ENCODE peak calls at places on chromosomes 11 and 22, in eight cellular contexts. U is pancreas, G is epithelial cell of esophagus, A is tibial nerve, N is AG09309, B is AG10803, F is SK-N-SH, O is lower lobe of right lung. I is an unnamed sample.

GRCh38 chr11:63829823-63830489 is 9.0 kb upstream of the MARK2 start:
- DNase-seq in N (no peak), A (no peak), F (peak), O (no peak), B (no peak), U (no peak), G (no peak), I (peak)

GRCh38 chr11:133041928-133042890 is 490.1 kb downstream of the OPCML start:
- DNase-seq in U (no peak), A (no peak), N (no peak), B (no peak), F (no peak), O (no peak), G (no peak), I (no peak)

GRCh38 chr11:72432347-72433287 is 1.7 kb downstream of the CLPB start:
- DNase-seq in F (no peak), G (no peak), B (no peak), A (no peak), N (no peak), U (no peak), O (no peak), I (no peak)

GRCh38 chr11:77821349-77821851 is 456 bp downstream of the AAMDC start:
- DNase-seq in N (no peak), A (no peak), U (peak), F (peak), B (peak), O (no peak), G (peak), I (peak)

GRCh38 chr11:125342281-125342980 is 153.6 kb downstream of the FEZ1 start:
- DNase-seq in B (no peak), N (no peak), O (peak), F (no peak), A (no peak), G (no peak), U (no peak), I (no peak)

GRCh38 chr11:127070808-127071207 is 70.2 kb upstream of the KIRREL3 start:
- DNase-seq in F (no peak), O (no peak), G (no peak), A (no peak), B (no peak), U (no peak), N (no peak), I (no peak)

GRCh38 chr11:68142028-68142412 is 20.8 kb upstream of the CHKA start:
- DNase-seq in B (no peak), U (peak), F (no peak), A (no peak), O (peak), N (no peak), G (peak), I (no peak)

GRCh38 chr11:16945671-16946469 is 68.3 kb downstream of the PLEKHA7 start:
- DNase-seq in F (peak), G (peak), N (no peak), A (no peak), O (peak), U (peak), B (peak), I (peak)

GRCh38 chr11:132898021-132898420 is 634.3 kb downstream of the OPCML start:
- DNase-seq in F (no peak), G (no peak), O (no peak), B (peak), N (no peak), A (no peak), U (no peak), I (peak)

GRCh38 chr11:14386895-14387480 is 28.0 kb upstream of the RRAS2 start:
- DNase-seq in U (no peak), N (peak), F (peak), O (no peak), A (no peak), B (peak), G (no peak), I (peak)

GRCh38 chr22:23542933-23543332 is 37.2 kb downstream of the IGLL1 start:
- DNase-seq in A (no peak), N (no peak), B (no peak), F (no peak), G (peak), O (no peak), U (no peak), I (no peak)

GRCh38 chr22:25282671-25283561 is 63.5 kb downstream of the CRYBB2 start:
- DNase-seq in O (no peak), B (no peak), A (no peak), N (no peak), U (peak), F (peak), G (no peak), I (no peak)

GRCh38 chr11:78371221-78371899 is 46.3 kb downstream of the GAB2 start:
- DNase-seq in A (no peak), G (no peak), O (no peak), B (no peak), N (no peak), U (no peak), F (no peak), I (no peak)

GRCh38 chr11:44928807-44929206 is 21.9 kb downstream of the TP53I11 start:
- DNase-seq in G (no peak), U (no peak), N (no peak), F (no peak), O (no peak), B (no peak), A (no peak), I (no peak)

GRCh38 chr11:67486481-67487195 is 3.8 kb downstream of the AIP start:
- DNase-seq in A (no peak), N (no peak), U (peak), F (no peak), G (no peak), O (peak), B (no peak), I (no peak)

GRCh38 chr22:44172370-44173108 is 8.2 kb upstream of the PARVG start:
- DNase-seq in A (peak), F (no peak), B (peak), O (peak), G (no peak), N (no peak), U (no peak), I (no peak)

GRCh38 chr11:64453466-64453865 is 94.5 kb downstream of the RPS6KA4 start:
- DNase-seq in O (no peak), F (no peak), N (no peak), B (no peak), U (no peak), G (no peak), A (no peak), I (no peak)

GRCh38 chr22:40628354-40629042 is 8.0 kb downstream of the MRTFA start:
- DNase-seq in A (no peak), G (peak), U (no peak), N (peak), F (no peak), O (no peak), B (peak), I (peak)

GRCh38 chr22:37433786-37434185 is 6.5 kb upstream of the ELFN2 start:
- DNase-seq in B (no peak), A (no peak), O (no peak), F (no peak), U (no peak), G (no peak), N (no peak), I (no peak)

GRCh38 chr11:58912124-58912523 is 27.2 kb upstream of the GLYATL1 start:
- DNase-seq in A (no peak), G (peak), F (no peak), U (no peak), N (no peak), O (no peak), B (no peak), I (no peak)

DNA sequence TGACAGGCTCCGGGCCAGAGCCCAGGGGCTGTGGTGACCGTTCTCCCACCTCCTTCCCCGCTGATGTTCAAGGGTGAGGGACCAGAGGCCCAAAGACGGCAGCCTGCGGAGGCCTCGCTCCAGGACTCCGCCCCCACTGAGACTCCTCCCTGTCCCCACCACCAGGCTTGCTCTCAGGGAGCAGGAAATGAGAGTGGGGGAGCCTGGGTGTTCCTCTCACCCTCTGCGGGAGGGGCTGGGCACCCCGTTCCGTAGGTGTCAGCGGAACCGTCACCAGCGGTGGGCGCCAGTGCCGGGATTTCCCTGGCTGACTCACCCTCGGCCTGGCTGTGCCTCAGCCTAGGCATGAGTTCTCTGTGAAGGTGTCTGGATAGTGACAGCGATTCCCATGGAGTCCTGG is 15.7 kb downstream of the DAGLA start:
- DNase-seq in G (peak), A (peak), B (peak), F (peak), U (peak), N (peak), O (peak), I (peak)
- H3K4me3 ChIP-seq in G (no peak), A (peak), B (peak), F (no peak), U (no peak), N (no peak), O (peak), I (no peak)

DNA sequence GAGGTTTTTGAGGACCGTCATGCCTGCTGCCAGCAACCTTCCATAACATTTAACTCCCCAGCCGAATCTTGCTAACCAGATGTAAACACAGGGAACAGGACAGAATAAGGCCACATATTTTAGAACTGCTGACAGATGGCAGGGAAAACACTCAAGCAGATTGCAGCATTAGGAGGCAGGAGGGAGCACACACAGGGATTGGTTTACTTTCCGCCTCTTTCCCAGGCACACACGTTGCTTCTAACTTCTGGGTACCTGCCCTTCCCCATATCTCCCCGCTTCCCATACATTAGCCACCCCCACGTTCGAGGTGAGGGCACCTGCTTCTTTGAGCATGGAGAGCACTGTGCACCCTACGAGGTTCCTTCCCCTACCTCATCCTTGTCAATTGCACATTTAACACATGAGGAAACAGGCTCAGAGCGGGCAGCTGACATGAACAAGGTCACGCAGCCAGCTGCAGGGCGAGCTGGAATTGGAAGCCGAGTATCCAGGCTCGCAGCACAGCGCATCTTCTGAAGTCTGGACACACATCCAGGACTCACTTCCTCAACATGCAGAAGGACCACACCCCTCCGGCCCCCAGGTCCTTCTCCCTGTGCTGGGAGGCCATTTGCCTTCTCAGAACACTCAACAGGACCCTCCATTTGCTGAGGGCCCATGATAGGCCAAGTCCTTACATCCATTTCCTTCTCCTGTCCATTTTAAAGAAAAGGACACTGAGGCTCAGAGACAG is 18.7 kb downstream of the ASPHD2 start:
- DNase-seq in G (no peak), U (no peak), F (no peak), A (no peak), B (no peak), N (no peak), O (no peak), I (no peak)
- TF ChIP-seq CTCF in G (no peak), U (no peak), F (no peak), A (no peak), B (no peak), N (no peak), O (no peak), I (no peak)

GRCh38 chr11:96567667-96568066 is 177.9 kb downstream of the JRKL start:
- DNase-seq in B (no peak), F (no peak), O (no peak), N (no peak), U (no peak), G (no peak), A (no peak), I (no peak)
- H3K4me3 ChIP-seq in B (no peak), F (no peak), O (peak), N (no peak), U (no peak), G (no peak), A (no peak), I (no peak)

DNA sequence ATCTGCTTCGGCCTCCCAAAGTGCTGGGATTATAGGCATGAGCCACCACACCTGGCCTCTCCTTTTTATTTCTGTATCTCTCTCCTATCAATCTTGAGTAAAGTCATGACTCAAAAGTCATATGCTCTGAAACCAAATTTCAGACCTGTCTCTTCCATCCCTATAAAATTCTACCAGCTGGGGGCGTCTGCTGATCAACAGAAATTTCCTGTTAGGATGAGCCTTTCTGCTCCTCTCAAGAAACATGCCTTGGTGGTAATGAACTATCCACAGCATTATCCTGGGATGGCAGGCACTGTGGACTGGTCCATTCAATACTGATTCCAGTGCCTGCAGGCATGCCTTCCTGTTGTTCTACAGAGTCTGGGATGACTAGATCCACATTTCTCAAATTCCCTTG is 472.6 kb downstream of the NELL1 start:
- DNase-seq in F (peak), N (no peak), A (no peak), G (peak), U (no peak), B (no peak), O (no peak), I (no peak)
- TF ChIP-seq CTCF in F (no peak), N (no peak), A (no peak), G (peak), U (no peak), B (no peak), O (no peak), I (no peak)

DNA sequence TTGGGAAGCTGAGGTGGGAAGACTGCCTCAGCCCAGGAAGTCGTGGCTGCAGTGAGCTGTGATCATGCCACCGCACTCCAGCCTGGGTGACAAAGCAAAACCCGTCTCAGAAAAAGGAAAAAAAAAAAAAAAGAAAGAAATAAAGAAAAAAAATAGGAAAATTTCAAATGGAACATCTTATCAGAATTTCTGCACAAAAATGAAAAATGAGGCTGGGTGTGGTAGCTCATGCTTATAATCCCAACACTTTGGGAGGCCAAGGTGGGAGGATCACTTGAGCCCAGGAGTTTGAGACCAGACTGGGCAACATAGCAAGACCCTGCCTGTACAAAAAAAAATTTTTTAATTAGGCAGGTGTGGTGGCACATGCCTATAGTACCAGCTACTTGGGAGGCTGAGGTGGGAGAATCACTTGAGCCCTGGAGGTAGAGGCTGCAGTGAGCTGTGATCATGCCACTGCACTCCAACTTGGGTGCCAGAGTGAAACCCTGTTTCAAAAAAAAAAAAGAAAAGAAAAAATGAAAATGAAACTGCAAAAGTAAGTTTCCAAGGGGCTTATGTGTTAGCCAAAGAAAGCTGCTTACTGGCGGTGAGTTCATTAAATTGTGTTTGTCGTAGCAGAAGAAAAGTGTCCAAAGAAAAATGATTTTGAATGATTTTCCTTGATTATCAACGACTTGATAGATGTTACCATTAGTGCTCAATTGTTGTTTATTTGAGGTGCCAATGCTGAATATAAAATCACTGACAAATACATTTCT is 7.5 kb upstream of the CRKL start:
- DNase-seq in U (no peak), N (no peak), A (no peak), F (no peak), O (no peak), G (no peak), B (no peak), I (no peak)
- H3K4me3 ChIP-seq in U (no peak), N (no peak), A (no peak), F (no peak), O (no peak), G (no peak), B (no peak), I (no peak)